ENCODE peak calls at places on chromosomes 3 and 15, in eight cellular contexts. Y is BE2C, I is dorsolateral prefrontal cortex, L is AG10803, B is IMR-90, U is uterus, R is glutamatergic neuron, T is keratinocyte. O is an unnamed sample.

GRCh38 chr3:144127700-144128099 is 156.1 kb downstream of the DIPK2A start:
- DNase-seq in U (no peak), Y (no peak), R (no peak), T (no peak), L (no peak), I (no peak), B (no peak), O (no peak)

GRCh38 chr3:138940446-138940845 is 6.5 kb downstream of the FOXL2 start:
- DNase-seq in Y (no peak), B (no peak), U (no peak), R (no peak), I (no peak), L (no peak), T (no peak), O (no peak)

GRCh38 chr15:50128266-50128665 is 9.2 kb upstream of the ATP8B4 start:
- DNase-seq in U (peak; percentile 45), L (no peak), B (no peak), R (no peak), I (peak; percentile 54), T (no peak), Y (peak; percentile 58), O (no peak)

GRCh38 chr3:119628816-119629445 is 31.2 kb downstream of the PLA1A start:
- DNase-seq in T (no peak), B (no peak), R (no peak), U (peak; percentile 41), L (peak; percentile 67), I (no peak), Y (no peak), O (peak; percentile 31)

GRCh38 chr15:88648357-88649214 is 9.8 kb downstream of the ISG20 start:
- DNase-seq in U (peak; percentile 20), B (peak; percentile 46), I (no peak), R (no peak), L (peak; percentile 16), Y (no peak), T (no peak), O (no peak)

GRCh38 chr3:188123170-188123920 is 30.6 kb upstream of the LPP start:
- DNase-seq in L (no peak), B (peak; percentile 57), Y (no peak), R (no peak), U (no peak), I (no peak), T (no peak), O (peak; percentile 41)

GRCh38 chr15:100725121-100726069 is 123.0 kb downstream of the ASB7 start:
- DNase-seq in B (peak; percentile 93), R (no peak), T (no peak), U (peak; percentile 58), L (peak; percentile 75), Y (no peak), I (peak; percentile 16), O (peak; percentile 44)

GRCh38 chr3:78741066-78741645 is 1026.6 kb downstream of the ROBO1 start:
- DNase-seq in B (no peak), L (no peak), T (no peak), I (no peak), R (no peak), U (no peak), Y (no peak), O (no peak)

GRCh38 chr3:97885931-97886824 is 64.4 kb downstream of the CRYBG3 start:
- DNase-seq in R (no peak), I (no peak), T (no peak), Y (no peak), B (no peak), U (no peak), L (peak; percentile 56), O (no peak)

GRCh38 chr15:34124656-34125055 is 22.8 kb downstream of the PGBD4 start:
- DNase-seq in T (no peak), L (no peak), U (no peak), R (no peak), I (no peak), B (no peak), Y (no peak), O (no peak)

GRCh38 chr3:49020335-49021212 is 1.3 kb upstream of the NDUFAF3 start:
- DNase-seq in L (no peak), Y (no peak), T (no peak), U (no peak), R (no peak), B (no peak), I (no peak), O (no peak)

GRCh38 chr3:17065881-17066280 is 181.1 kb downstream of the PLCL2 start:
- DNase-seq in L (no peak), I (no peak), R (no peak), T (no peak), Y (no peak), U (no peak), B (no peak), O (peak; percentile 60)

GRCh38 chr3:48370330-48370708 is 1.7 kb upstream of the FBXW12 start:
- DNase-seq in T (no peak), U (no peak), R (no peak), L (no peak), I (no peak), B (no peak), Y (no peak), O (no peak)

GRCh38 chr15:22887157-22887951 is 48.9 kb downstream of the NIPA2 start:
- DNase-seq in Y (peak; percentile 39), U (no peak), I (peak; percentile 61), T (no peak), B (peak; percentile 94), R (peak; percentile 68), L (peak; percentile 78), O (peak; percentile 69)

GRCh38 chr3:126319701-126320295 is 37.4 kb downstream of the KLF15 start:
- DNase-seq in I (no peak), R (no peak), B (no peak), Y (no peak), T (no peak), L (no peak), U (no peak), O (no peak)

GRCh38 chr3:73605388-73605787 is 19.4 kb downstream of the PDZRN3 start:
- DNase-seq in Y (no peak), B (peak; percentile 91), L (peak; percentile 96), I (no peak), U (peak; percentile 47), T (no peak), R (no peak), O (peak; percentile 88)

GRCh38 chr3:4533489-4534443 is 40.6 kb downstream of the ITPR1 start:
- DNase-seq in U (no peak), T (no peak), L (no peak), B (no peak), R (no peak), Y (peak; percentile 19), I (no peak), O (no peak)
- TF ChIP-seq CTCF in U (no peak), T (no peak), L (no peak), B (no peak), R (no peak), Y (no peak), I (no peak), O (no peak)

GRCh38 chr3:12138044-12138443 is 20.7 kb downstream of the TIMP4 start:
- DNase-seq in T (no peak), R (peak; percentile 41), I (no peak), Y (no peak), U (no peak), L (peak; percentile 26), B (peak; percentile 24), O (peak; percentile 59)
- TF ChIP-seq CTCF in T (peak; percentile 59), R (no peak), I (no peak), Y (peak; percentile 17), U (peak; percentile 15), L (peak; percentile 50), B (peak; percentile 48), O (peak; percentile 69)

GRCh38 chr3:160210799-160211221 is 14.4 kb upstream of the C3orf80 start:
- DNase-seq in R (no peak), U (no peak), I (no peak), B (peak; percentile 73), L (peak; percentile 65), Y (no peak), T (no peak), O (peak; percentile 81)
- TF ChIP-seq CTCF in R (no peak), U (no peak), I (no peak), B (peak; percentile 61), L (peak; percentile 56), Y (peak; percentile 48), T (peak; percentile 43), O (peak; percentile 64)

DNA sequence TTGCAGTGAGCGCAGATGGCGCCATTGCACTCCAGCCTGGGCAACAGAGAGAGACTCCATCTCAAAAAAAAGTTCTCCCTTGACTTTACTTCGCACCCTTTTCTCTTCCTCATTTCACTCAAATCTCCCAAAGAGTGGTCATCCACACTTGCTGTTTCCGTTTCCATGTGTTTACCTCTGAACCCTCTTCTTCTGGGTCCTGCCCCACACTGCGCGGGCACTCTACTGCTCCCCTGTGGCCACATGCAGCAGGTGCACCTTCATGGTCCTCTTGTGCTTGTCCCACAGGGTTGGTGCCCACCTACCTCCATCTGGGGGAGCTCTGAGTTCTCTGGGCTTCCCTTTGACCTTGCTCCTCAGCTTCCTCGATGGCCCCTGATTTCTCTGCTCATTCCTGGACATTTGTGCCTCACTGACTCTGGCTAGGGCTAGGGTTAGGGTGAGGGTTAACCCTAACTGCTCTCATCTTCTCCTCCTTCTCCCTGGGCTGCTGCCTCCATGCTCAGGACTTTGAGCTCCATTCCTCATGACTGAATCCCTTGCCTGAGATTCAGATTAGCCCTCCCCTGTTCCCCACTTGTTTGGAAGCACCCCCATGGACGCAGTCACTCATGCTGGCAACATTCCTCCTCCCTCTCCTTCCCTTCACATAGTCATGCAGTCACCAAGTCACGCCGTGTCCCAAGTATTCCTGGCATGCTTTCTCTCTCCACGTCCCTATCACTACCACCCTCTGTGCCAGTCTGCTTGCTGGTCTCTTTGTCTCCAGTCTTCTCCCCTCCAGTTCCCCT is 26.6 kb upstream of the KY start:
- DNase-seq in U (no peak), L (no peak), I (no peak), B (no peak), Y (no peak), R (no peak), T (no peak), O (no peak)
- TF ChIP-seq CTCF in U (no peak), L (peak; percentile 45), I (no peak), B (peak; percentile 20), Y (peak; percentile 58), R (peak; percentile 59), T (peak; percentile 67), O (peak; percentile 55)